ENCODE peak calls at places on chromosomes 1 and 21, in eight cellular contexts. Q is psoas muscle; C is CD8-positive, alpha-beta memory T cell; B is WERI-Rb-1; I is fibroblast of lung; O is aorta; R is cardiac muscle cell; A is left lung. G is an unnamed sample.

GRCh38 chr1:224168859-224169380 is 14.1 kb upstream of the DEGS1 start:
- DNase-seq in Q (no peak), C (no peak), B (no peak), I (peak; percentile 95), O (peak; percentile 56), R (no peak), A (no peak), G (no peak)

GRCh38 chr1:168636200-168636599 is 59.8 kb downstream of the XCL1 start:
- DNase-seq in Q (no peak), C (no peak), B (no peak), I (peak; percentile 28), O (no peak), R (no peak), A (no peak), G (no peak)

GRCh38 chr21:36587388-36587787 is 107.5 kb upstream of the CLDN14 start:
- DNase-seq in Q (no peak), C (no peak), B (no peak), I (no peak), O (no peak), R (no peak), A (no peak), G (no peak)

GRCh38 chr1:225748479-225748878 is 29.1 kb upstream of the SRP9 start:
- DNase-seq in Q (no peak), C (no peak), B (no peak), I (peak; percentile 37), O (no peak), R (no peak), A (no peak), G (no peak)

GRCh38 chr1:233518344-233518743 is 95.6 kb upstream of the KCNK1 start:
- DNase-seq in Q (no peak), C (no peak), B (peak; percentile 30), I (no peak), O (no peak), R (peak; percentile 61), A (no peak), G (no peak)

GRCh38 chr1:32454726-32455125 is 10.1 kb upstream of the ZBTB8B start:
- DNase-seq in Q (no peak), C (no peak), B (no peak), I (no peak), O (no peak), R (no peak), A (no peak), G (no peak)

GRCh38 chr1:230286166-230286889 is 139.8 kb downstream of the PGBD5 start:
- DNase-seq in Q (peak; percentile 28), C (no peak), B (no peak), I (no peak), O (no peak), R (no peak), A (peak; percentile 23), G (no peak)

GRCh38 chr1:171754971-171755370 is 13.1 kb upstream of the VAMP4 start:
- DNase-seq in Q (no peak), C (no peak), B (no peak), I (peak; percentile 17), O (no peak), R (no peak), A (no peak), G (no peak)

GRCh38 chr1:22111620-22112019 is 31.3 kb downstream of the WNT4 start:
- DNase-seq in Q (no peak), C (no peak), B (no peak), I (peak; percentile 70), O (no peak), R (no peak), A (no peak), G (no peak)

GRCh38 chr1:218537131-218537904 is 192.2 kb downstream of the TGFB2 start:
- DNase-seq in Q (no peak), C (no peak), B (no peak), I (peak; percentile 83), O (no peak), R (no peak), A (no peak), G (no peak)

GRCh38 chr1:58818075-58818474 is 34.2 kb upstream of the JUN start:
- DNase-seq in Q (no peak), C (no peak), B (no peak), I (peak; percentile 84), O (no peak), R (no peak), A (no peak), G (no peak)

GRCh38 chr21:46041183-46041582 is 56.7 kb upstream of the COL6A2 start:
- DNase-seq in Q (no peak), C (no peak), B (no peak), I (no peak), O (no peak), R (no peak), A (no peak), G (no peak)

GRCh38 chr1:192639607-192640368 is 3.8 kb downstream of the RGS13 start:
- DNase-seq in Q (no peak), C (no peak), B (no peak), I (no peak), O (no peak), R (no peak), A (no peak), G (no peak)

GRCh38 chr1:118185083-118185899 is at the start of gene SPAG17:
- DNase-seq in Q (peak; percentile 80), C (no peak), B (peak; percentile 32), I (peak; percentile 62), O (peak; percentile 64), R (peak; percentile 88), A (peak; percentile 74), G (no peak)

GRCh38 chr1:76425843-76426145 is 351.2 kb downstream of the ST6GALNAC3 start:
- DNase-seq in Q (no peak), C (no peak), B (no peak), I (peak; percentile 93), O (no peak), R (no peak), A (no peak), G (no peak)

GRCh38 chr1:176325664-176326063 is 118.6 kb upstream of the COP1 start:
- DNase-seq in Q (no peak), C (no peak), B (no peak), I (no peak), O (no peak), R (no peak), A (no peak), G (no peak)
- H3K4me3 ChIP-seq in Q (no peak overlapping the region), C (no peak overlapping the region), B (no peak overlapping the region), I (no peak overlapping the region), O (no peak overlapping the region), R (no peak overlapping the region), A (no peak overlapping the region), G (no peak overlapping the region)

GRCh38 chr1:109509176-109510134 is at the start of gene AMIGO1:
- DNase-seq in Q (peak; percentile 80), C (peak; percentile 56), B (peak; percentile 75), I (peak; percentile 37), O (peak; percentile 65), R (peak; percentile 87), A (no peak), G (no peak)
- H3K27ac ChIP-seq in Q (peak within 1 kb of the TSS; percentile 85), C (no peak within 1 kb of the TSS), B (peak within 1 kb of the TSS; percentile 37), I (no peak within 1 kb of the TSS), O (no peak within 1 kb of the TSS), R (no peak within 1 kb of the TSS), A (no peak within 1 kb of the TSS), G (peak within 1 kb of the TSS; percentile 65)

DNA sequence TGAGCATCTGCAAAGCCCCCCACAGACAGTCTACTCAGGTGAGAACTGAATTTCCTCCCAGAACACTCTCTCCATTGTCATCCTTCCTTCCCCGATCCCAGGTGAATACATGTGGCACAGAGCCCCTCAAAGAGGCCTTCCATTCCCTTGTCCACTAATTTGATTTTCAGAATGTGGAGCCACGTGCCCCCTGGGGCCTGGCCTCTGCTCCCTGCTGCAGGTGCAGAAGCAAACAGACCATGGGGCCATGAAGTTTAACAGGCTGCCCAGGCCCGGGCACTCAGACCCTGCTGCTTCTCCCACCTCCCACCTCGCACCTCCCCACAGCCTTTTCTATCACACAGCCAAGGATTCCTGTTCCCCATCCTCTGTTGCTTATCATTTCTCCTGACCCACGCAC is 243.8 kb upstream of the RAB4A start:
- DNase-seq in Q (no peak), C (no peak), B (no peak), I (no peak), O (no peak), R (no peak), A (no peak), G (no peak)
- H3K4me3 ChIP-seq in Q (no peak overlapping the region), C (no peak overlapping the region), B (no peak overlapping the region), I (no peak overlapping the region), O (no peak overlapping the region), R (no peak overlapping the region), A (no peak overlapping the region), G (no peak overlapping the region)

GRCh38 chr1:14989931-14990728 is 163.4 kb upstream of the TMEM51 start:
- DNase-seq in Q (no peak), C (no peak), B (no peak), I (no peak), O (no peak), R (no peak), A (no peak), G (no peak)

GRCh38 chr1:14996133-14997050 is 157.2 kb upstream of the TMEM51 start:
- DNase-seq in Q (no peak), C (no peak), B (no peak), I (peak; percentile 70), O (peak; percentile 61), R (peak; percentile 28), A (no peak), G (no peak)

GRCh38 chr1:14994841-14995437 is 158.6 kb upstream of the TMEM51 start:
- DNase-seq in Q (no peak), C (no peak), B (no peak), I (no peak), O (no peak), R (no peak), A (no peak), G (no peak)

GRCh38 chr1:14994148-14994547 is 159.4 kb upstream of the TMEM51 start:
- DNase-seq in Q (no peak), C (no peak), B (no peak), I (no peak), O (no peak), R (no peak), A (no peak), G (no peak)

DNA sequence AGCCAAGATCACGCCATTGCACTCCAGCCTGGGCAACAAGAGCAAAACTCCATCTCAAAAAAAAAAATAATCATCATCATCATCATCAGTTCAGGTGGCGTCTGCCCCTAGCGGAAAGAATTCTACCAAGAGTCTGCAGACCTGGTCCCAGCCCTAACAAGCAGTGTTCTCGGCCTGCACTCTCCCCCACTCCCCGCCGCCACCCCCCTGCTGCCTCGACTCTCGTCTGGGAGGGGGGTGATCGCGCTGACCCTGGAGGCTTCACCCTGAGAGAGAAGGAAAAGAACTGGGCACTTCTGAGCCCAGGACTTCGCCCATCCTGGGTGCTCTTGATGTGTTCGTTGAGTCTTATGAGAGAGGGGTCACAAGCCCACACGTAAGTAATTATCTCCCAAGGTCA is 160.1 kb upstream of the TMEM51 start:
- DNase-seq in Q (no peak), C (no peak), B (no peak), I (no peak), O (no peak), R (no peak), A (no peak), G (no peak)
- H3K27ac ChIP-seq in Q (no peak overlapping the region), C (no peak overlapping the region), B (no peak overlapping the region), I (no peak overlapping the region), O (no peak overlapping the region), R (no peak overlapping the region), A (no peak overlapping the region), G (no peak overlapping the region)

GRCh38 chr1:116485976-116486375 is 84.8 kb downstream of the CD58 start:
- DNase-seq in Q (no peak), C (no peak), B (no peak), I (peak; percentile 59), O (no peak), R (no peak), A (no peak), G (no peak)
- H3K4me3 ChIP-seq in Q (no peak overlapping the region), C (no peak overlapping the region), B (no peak overlapping the region), I (no peak overlapping the region), O (no peak overlapping the region), R (no peak overlapping the region), A (no peak overlapping the region), G (no peak overlapping the region)